ENCODE peak calls at places on chromosome 4, in eight cellular contexts. One of them, this sample, is unnamed.

GRCh38 chr4:23881674-23882337 is 8.0 kb downstream of the PPARGC1A start:
- DNase-seq in astrocyte of the spinal cord: no peak
- DNase-seq in choroid plexus epithelial cell: no peak
- DNase-seq in spleen: no peak
- DNase-seq in GM23338: peak; percentile 28
- DNase-seq in IMR-90: no peak
- DNase-seq in HepG2: peak; percentile 56
- DNase-seq in mammary epithelial cell: no peak
- DNase-seq in this sample: no peak

GRCh38 chr4:3337357-3337732 is 44.5 kb downstream of the RGS12 start:
- DNase-seq in HepG2: no peak
- DNase-seq in GM23338: no peak
- DNase-seq in choroid plexus epithelial cell: no peak
- DNase-seq in spleen: no peak
- DNase-seq in astrocyte of the spinal cord: no peak
- DNase-seq in mammary epithelial cell: no peak
- DNase-seq in IMR-90: no peak
- DNase-seq in this sample: no peak

GRCh38 chr4:80171251-80171650 is 26.1 kb upstream of the PRDM8 start:
- DNase-seq in IMR-90: peak; percentile 62
- DNase-seq in astrocyte of the spinal cord: peak; percentile 37
- DNase-seq in spleen: no peak
- DNase-seq in HepG2: no peak
- DNase-seq in choroid plexus epithelial cell: peak; percentile 35
- DNase-seq in GM23338: no peak
- DNase-seq in mammary epithelial cell: no peak
- DNase-seq in this sample: no peak

GRCh38 chr4:8302331-8302730 is 32.8 kb downstream of the HTRA3 start:
- DNase-seq in spleen: peak; percentile 53
- DNase-seq in GM23338: no peak
- DNase-seq in astrocyte of the spinal cord: no peak
- DNase-seq in choroid plexus epithelial cell: no peak
- DNase-seq in HepG2: no peak
- DNase-seq in IMR-90: no peak
- DNase-seq in mammary epithelial cell: no peak
- DNase-seq in this sample: no peak

GRCh38 chr4:76850010-76850441 is 47.9 kb downstream of the SOWAHB start:
- DNase-seq in spleen: no peak
- DNase-seq in mammary epithelial cell: peak; percentile 97
- DNase-seq in choroid plexus epithelial cell: peak; percentile 96
- DNase-seq in HepG2: peak; percentile 62
- DNase-seq in GM23338: no peak
- DNase-seq in IMR-90: peak; percentile 96
- DNase-seq in astrocyte of the spinal cord: peak; percentile 97
- DNase-seq in this sample: no peak

GRCh38 chr4:8198906-8199593 is at the start of gene SH3TC1:
- DNase-seq in HepG2: peak; percentile 86
- DNase-seq in spleen: peak; percentile 97
- DNase-seq in mammary epithelial cell: peak; percentile 94
- DNase-seq in IMR-90: peak; percentile 86
- DNase-seq in astrocyte of the spinal cord: peak; percentile 78
- DNase-seq in choroid plexus epithelial cell: peak; percentile 92
- DNase-seq in GM23338: no peak
- DNase-seq in this sample: peak; percentile 80

GRCh38 chr4:16827762-16828724 is 70.4 kb downstream of the LDB2 start:
- DNase-seq in HepG2: no peak
- DNase-seq in astrocyte of the spinal cord: no peak
- DNase-seq in mammary epithelial cell: no peak
- DNase-seq in choroid plexus epithelial cell: no peak
- DNase-seq in spleen: no peak
- DNase-seq in IMR-90: peak; percentile 4
- DNase-seq in GM23338: peak; percentile 51
- DNase-seq in this sample: no peak

GRCh38 chr4:7055111-7055989 is 12.2 kb downstream of the TADA2B start:
- DNase-seq in choroid plexus epithelial cell: no peak
- DNase-seq in mammary epithelial cell: no peak
- DNase-seq in IMR-90: peak; percentile 69
- DNase-seq in HepG2: no peak
- DNase-seq in spleen: no peak
- DNase-seq in astrocyte of the spinal cord: no peak
- DNase-seq in GM23338: no peak
- DNase-seq in this sample: no peak

GRCh38 chr4:15906024-15906443 is 32.5 kb downstream of the FGFBP1 start:
- DNase-seq in spleen: peak; percentile 92
- DNase-seq in HepG2: no peak
- DNase-seq in GM23338: peak; percentile 75
- DNase-seq in IMR-90: no peak
- DNase-seq in choroid plexus epithelial cell: no peak
- DNase-seq in mammary epithelial cell: peak; percentile 100
- DNase-seq in astrocyte of the spinal cord: no peak
- DNase-seq in this sample: peak; percentile 89

GRCh38 chr4:93658443-93658842 is 170.1 kb upstream of the ATOH1 start:
- DNase-seq in astrocyte of the spinal cord: no peak
- DNase-seq in HepG2: no peak
- DNase-seq in mammary epithelial cell: no peak
- DNase-seq in choroid plexus epithelial cell: no peak
- DNase-seq in IMR-90: peak; percentile 19
- DNase-seq in GM23338: no peak
- DNase-seq in spleen: no peak
- DNase-seq in this sample: no peak

GRCh38 chr4:113316879-113317278 is 267.4 kb downstream of the ANK2 start:
- DNase-seq in spleen: no peak
- DNase-seq in astrocyte of the spinal cord: no peak
- DNase-seq in HepG2: no peak
- DNase-seq in IMR-90: no peak
- DNase-seq in GM23338: peak; percentile 8
- DNase-seq in choroid plexus epithelial cell: no peak
- DNase-seq in mammary epithelial cell: no peak
- DNase-seq in this sample: no peak

GRCh38 chr4:11954093-11954492 is 525.4 kb upstream of the HS3ST1 start:
- DNase-seq in spleen: no peak
- DNase-seq in GM23338: peak; percentile 71
- DNase-seq in astrocyte of the spinal cord: peak; percentile 9
- DNase-seq in IMR-90: no peak
- DNase-seq in HepG2: no peak
- DNase-seq in mammary epithelial cell: peak; percentile 8
- DNase-seq in choroid plexus epithelial cell: peak; percentile 10
- DNase-seq in this sample: peak; percentile 4

GRCh38 chr4:7135389-7135746 is 57.0 kb upstream of the SORCS2 start:
- DNase-seq in mammary epithelial cell: no peak
- DNase-seq in GM23338: no peak
- DNase-seq in spleen: no peak
- DNase-seq in HepG2: no peak
- DNase-seq in IMR-90: peak; percentile 55
- DNase-seq in astrocyte of the spinal cord: peak; percentile 85
- DNase-seq in choroid plexus epithelial cell: peak; percentile 86
- DNase-seq in this sample: no peak

GRCh38 chr4:171846232-171846631 is 33.0 kb downstream of the GALNTL6 start:
- DNase-seq in HepG2: peak; percentile 31
- DNase-seq in choroid plexus epithelial cell: peak; percentile 90
- DNase-seq in IMR-90: no peak
- DNase-seq in spleen: no peak
- DNase-seq in astrocyte of the spinal cord: peak; percentile 52
- DNase-seq in GM23338: peak; percentile 87
- DNase-seq in mammary epithelial cell: peak; percentile 11
- DNase-seq in this sample: peak; percentile 22

GRCh38 chr4:7970031-7970946 is 30.6 kb upstream of the AFAP1 start:
- DNase-seq in astrocyte of the spinal cord: no peak
- DNase-seq in IMR-90: peak; percentile 58
- DNase-seq in choroid plexus epithelial cell: peak; percentile 82
- DNase-seq in GM23338: no peak
- DNase-seq in HepG2: peak; percentile 76
- DNase-seq in mammary epithelial cell: peak; percentile 51
- DNase-seq in spleen: peak; percentile 82
- DNase-seq in this sample: no peak

GRCh38 chr4:2268357-2269205 is 6.7 kb upstream of the MXD4 start:
- DNase-seq in IMR-90: no peak
- DNase-seq in choroid plexus epithelial cell: no peak
- DNase-seq in GM23338: no peak
- DNase-seq in mammary epithelial cell: no peak
- DNase-seq in spleen: no peak
- DNase-seq in HepG2: no peak
- DNase-seq in astrocyte of the spinal cord: no peak
- DNase-seq in this sample: no peak

GRCh38 chr4:2267841-2268240 is 5.9 kb upstream of the MXD4 start:
- DNase-seq in HepG2: no peak
- DNase-seq in IMR-90: no peak
- DNase-seq in GM23338: no peak
- DNase-seq in astrocyte of the spinal cord: no peak
- DNase-seq in choroid plexus epithelial cell: no peak
- DNase-seq in spleen: no peak
- DNase-seq in mammary epithelial cell: no peak
- DNase-seq in this sample: no peak

GRCh38 chr4:2270341-2271165 is 8.6 kb upstream of the MXD4 start:
- DNase-seq in mammary epithelial cell: no peak
- DNase-seq in astrocyte of the spinal cord: no peak
- DNase-seq in HepG2: no peak
- DNase-seq in choroid plexus epithelial cell: no peak
- DNase-seq in IMR-90: no peak
- DNase-seq in GM23338: no peak
- DNase-seq in spleen: peak; percentile 66
- DNase-seq in this sample: no peak

GRCh38 chr4:2269618-2270163 is 7.8 kb upstream of the MXD4 start:
- DNase-seq in GM23338: no peak
- DNase-seq in IMR-90: no peak
- DNase-seq in spleen: peak; percentile 64
- DNase-seq in astrocyte of the spinal cord: no peak
- DNase-seq in mammary epithelial cell: no peak
- DNase-seq in choroid plexus epithelial cell: no peak
- DNase-seq in HepG2: no peak
- DNase-seq in this sample: no peak

DNA sequence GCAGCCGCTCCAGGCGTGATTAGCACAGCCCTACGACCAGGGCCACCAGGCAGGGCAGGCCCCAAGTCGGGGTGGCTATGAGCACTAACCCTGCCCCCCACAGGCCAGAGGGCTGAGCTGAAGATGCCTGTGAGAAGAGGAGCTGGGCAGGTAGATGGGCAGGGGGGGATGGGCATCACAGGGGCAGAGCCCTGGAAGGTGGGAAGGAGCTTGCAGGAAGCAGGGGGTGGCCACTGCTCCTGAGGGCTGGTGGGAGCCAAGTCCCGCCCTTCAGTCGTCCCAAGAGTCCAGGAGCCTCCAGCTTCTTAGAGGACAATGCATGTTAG is 7.3 kb upstream of the MXD4 start:
- DNase-seq in HepG2: no peak
- DNase-seq in spleen: peak; percentile 72
- DNase-seq in astrocyte of the spinal cord: no peak
- DNase-seq in mammary epithelial cell: no peak
- DNase-seq in IMR-90: no peak
- DNase-seq in GM23338: peak; percentile 53
- DNase-seq in choroid plexus epithelial cell: no peak
- DNase-seq in this sample: peak; percentile 83
- H3K4me3 ChIP-seq in HepG2: no peak overlapping the region
- H3K4me3 ChIP-seq in spleen: no peak overlapping the region
- H3K4me3 ChIP-seq in astrocyte of the spinal cord: no peak overlapping the region
- H3K4me3 ChIP-seq in mammary epithelial cell: no peak overlapping the region
- H3K4me3 ChIP-seq in IMR-90: no peak overlapping the region
- H3K4me3 ChIP-seq in GM23338: no peak overlapping the region
- H3K4me3 ChIP-seq in choroid plexus epithelial cell: no peak overlapping the region
- H3K4me3 ChIP-seq in this sample: no peak overlapping the region

DNA sequence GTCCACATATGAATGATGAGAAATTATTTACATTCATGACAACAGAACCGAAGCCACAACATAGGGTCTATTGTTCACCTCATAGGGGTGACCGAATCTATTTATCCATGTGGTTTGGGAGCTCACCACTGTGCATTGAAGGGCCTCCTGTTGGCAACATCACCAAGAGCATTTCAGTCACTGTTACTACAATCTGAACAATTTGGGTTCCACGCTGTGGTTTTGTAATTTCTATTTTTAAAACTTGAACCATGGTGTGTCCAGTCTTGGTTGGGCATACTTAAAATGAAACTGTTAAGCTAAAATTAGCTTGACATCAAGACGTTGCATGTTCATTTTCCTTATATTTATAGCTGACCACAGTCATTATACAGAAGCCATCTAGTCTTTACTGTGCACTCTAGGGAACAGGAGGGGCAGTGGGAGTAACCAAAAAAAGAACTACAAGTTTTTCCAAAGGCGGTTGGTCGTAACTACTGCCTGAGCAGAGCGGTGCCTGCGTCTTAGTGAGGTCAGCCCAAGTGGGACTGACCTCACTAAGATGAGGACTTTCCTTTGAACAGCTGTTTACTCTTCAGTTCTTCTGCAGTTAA is 192.1 kb downstream of the SPRY1 start:
- DNase-seq in spleen: no peak
- DNase-seq in IMR-90: peak; percentile 60
- DNase-seq in astrocyte of the spinal cord: peak; percentile 82
- DNase-seq in GM23338: no peak
- DNase-seq in HepG2: peak; percentile 86
- DNase-seq in choroid plexus epithelial cell: no peak
- DNase-seq in mammary epithelial cell: peak; percentile 88
- DNase-seq in this sample: no peak
- H3K4me3 ChIP-seq in spleen: no peak overlapping the region
- H3K4me3 ChIP-seq in IMR-90: no peak overlapping the region
- H3K4me3 ChIP-seq in astrocyte of the spinal cord: no peak overlapping the region
- H3K4me3 ChIP-seq in GM23338: no peak overlapping the region
- H3K4me3 ChIP-seq in HepG2: no peak overlapping the region
- H3K4me3 ChIP-seq in choroid plexus epithelial cell: no peak overlapping the region
- H3K4me3 ChIP-seq in mammary epithelial cell: no peak overlapping the region
- H3K4me3 ChIP-seq in this sample: no peak overlapping the region

GRCh38 chr4:52402582-52402981 is 256.5 kb downstream of the USP46 start:
- DNase-seq in spleen: no peak
- DNase-seq in IMR-90: no peak
- DNase-seq in mammary epithelial cell: no peak
- DNase-seq in astrocyte of the spinal cord: no peak
- DNase-seq in GM23338: no peak
- DNase-seq in HepG2: no peak
- DNase-seq in choroid plexus epithelial cell: no peak
- DNase-seq in this sample: no peak
- H3K4me3 ChIP-seq in spleen: no peak overlapping the region
- H3K4me3 ChIP-seq in IMR-90: no peak overlapping the region
- H3K4me3 ChIP-seq in mammary epithelial cell: no peak overlapping the region
- H3K4me3 ChIP-seq in astrocyte of the spinal cord: no peak overlapping the region
- H3K4me3 ChIP-seq in GM23338: no peak overlapping the region
- H3K4me3 ChIP-seq in HepG2: no peak overlapping the region
- H3K4me3 ChIP-seq in choroid plexus epithelial cell: no peak overlapping the region
- H3K4me3 ChIP-seq in this sample: no peak overlapping the region

GRCh38 chr4:74367656-74368055 is 2.7 kb downstream of the EREG start:
- DNase-seq in spleen: no peak
- DNase-seq in choroid plexus epithelial cell: no peak
- DNase-seq in IMR-90: no peak
- DNase-seq in GM23338: no peak
- DNase-seq in astrocyte of the spinal cord: no peak
- DNase-seq in HepG2: no peak
- DNase-seq in mammary epithelial cell: no peak
- DNase-seq in this sample: no peak

GRCh38 chr4:74362347-74362746 is 2.6 kb upstream of the EREG start:
- DNase-seq in spleen: no peak
- DNase-seq in GM23338: no peak
- DNase-seq in astrocyte of the spinal cord: no peak
- DNase-seq in IMR-90: peak; percentile 11
- DNase-seq in mammary epithelial cell: no peak
- DNase-seq in choroid plexus epithelial cell: no peak
- DNase-seq in HepG2: no peak
- DNase-seq in this sample: no peak

GRCh38 chr4:74366367-74366891 is 1.5 kb downstream of the EREG start:
- DNase-seq in astrocyte of the spinal cord: no peak
- DNase-seq in spleen: no peak
- DNase-seq in choroid plexus epithelial cell: no peak
- DNase-seq in IMR-90: no peak
- DNase-seq in mammary epithelial cell: peak; percentile 45
- DNase-seq in HepG2: no peak
- DNase-seq in GM23338: no peak
- DNase-seq in this sample: no peak

GRCh38 chr4:74365761-74366160 is 816 bp downstream of the EREG start:
- DNase-seq in HepG2: no peak
- DNase-seq in GM23338: peak; percentile 54
- DNase-seq in mammary epithelial cell: no peak
- DNase-seq in spleen: peak; percentile 59
- DNase-seq in IMR-90: no peak
- DNase-seq in choroid plexus epithelial cell: peak; percentile 10
- DNase-seq in astrocyte of the spinal cord: no peak
- DNase-seq in this sample: peak; percentile 44

GRCh38 chr4:74364649-74365491 is at the start of gene EREG:
- DNase-seq in mammary epithelial cell: peak; percentile 51
- DNase-seq in spleen: peak; percentile 84
- DNase-seq in IMR-90: peak; percentile 62
- DNase-seq in choroid plexus epithelial cell: peak; percentile 75
- DNase-seq in GM23338: peak; percentile 94
- DNase-seq in HepG2: no peak
- DNase-seq in astrocyte of the spinal cord: peak; percentile 50
- DNase-seq in this sample: peak; percentile 82
- H3K4me3 ChIP-seq in mammary epithelial cell: peak within 1 kb of the TSS; percentile 81
- H3K4me3 ChIP-seq in spleen: peak within 1 kb of the TSS; percentile 34
- H3K4me3 ChIP-seq in IMR-90: peak within 1 kb of the TSS; percentile 41
- H3K4me3 ChIP-seq in choroid plexus epithelial cell: peak within 1 kb of the TSS; percentile 67
- H3K4me3 ChIP-seq in GM23338: peak within 1 kb of the TSS; percentile 83
- H3K4me3 ChIP-seq in HepG2: no peak within 1 kb of the TSS
- H3K4me3 ChIP-seq in astrocyte of the spinal cord: peak within 1 kb of the TSS; percentile 51
- H3K4me3 ChIP-seq in this sample: peak within 1 kb of the TSS; percentile 63

This sample was measured in H7.